ENCODE peak calls at places on chromosomes 4 and X, in eight cellular contexts. One of them, this sample, is unnamed.

GRCh38 chr4:34572026-34572425 is 1672.3 kb downstream of the ARAP2 start:
- DNase-seq in SK-N-MC: no peak
- DNase-seq in prostate gland: no peak
- DNase-seq in stomach: no peak
- DNase-seq in breast epithelium: no peak
- DNase-seq in GM12892: no peak
- DNase-seq in SK-N-SH: no peak
- DNase-seq in HCT116: no peak
- DNase-seq in this sample: no peak

GRCh38 chr4:73315091-73315490 is 56.5 kb upstream of the ANKRD17 start:
- DNase-seq in SK-N-SH: no peak
- DNase-seq in GM12892: no peak
- DNase-seq in stomach: no peak
- DNase-seq in HCT116: no peak
- DNase-seq in SK-N-MC: no peak
- DNase-seq in breast epithelium: no peak
- DNase-seq in prostate gland: no peak
- DNase-seq in this sample: no peak

GRCh38 chrX:120244735-120245498 is 5.7 kb upstream of the ZBTB33 start:
- DNase-seq in HCT116: peak; percentile 77
- DNase-seq in breast epithelium: peak; percentile 74
- DNase-seq in stomach: peak; percentile 77
- DNase-seq in prostate gland: peak; percentile 56
- DNase-seq in GM12892: no peak
- DNase-seq in SK-N-SH: peak; percentile 54
- DNase-seq in SK-N-MC: no peak
- DNase-seq in this sample: peak; percentile 91

GRCh38 chr4:149344436-149344835 is 471.2 kb downstream of the IQCM start:
- DNase-seq in prostate gland: no peak
- DNase-seq in GM12892: no peak
- DNase-seq in breast epithelium: no peak
- DNase-seq in HCT116: no peak
- DNase-seq in SK-N-MC: no peak
- DNase-seq in SK-N-SH: no peak
- DNase-seq in stomach: no peak
- DNase-seq in this sample: no peak

GRCh38 chr4:60039908-60040307 is 1160.2 kb upstream of the ADGRL3 start:
- DNase-seq in prostate gland: no peak
- DNase-seq in breast epithelium: no peak
- DNase-seq in GM12892: no peak
- DNase-seq in HCT116: no peak
- DNase-seq in SK-N-SH: no peak
- DNase-seq in SK-N-MC: no peak
- DNase-seq in stomach: no peak
- DNase-seq in this sample: no peak

GRCh38 chr4:68410149-68410548 is 37.1 kb upstream of the TMPRSS11E start:
- DNase-seq in SK-N-SH: no peak
- DNase-seq in breast epithelium: no peak
- DNase-seq in GM12892: no peak
- DNase-seq in SK-N-MC: no peak
- DNase-seq in prostate gland: no peak
- DNase-seq in HCT116: no peak
- DNase-seq in stomach: no peak
- DNase-seq in this sample: no peak

GRCh38 chr4:67035986-67036385 is 509.3 kb downstream of the CENPC start:
- DNase-seq in prostate gland: no peak
- DNase-seq in breast epithelium: no peak
- DNase-seq in HCT116: no peak
- DNase-seq in stomach: no peak
- DNase-seq in SK-N-MC: no peak
- DNase-seq in GM12892: no peak
- DNase-seq in SK-N-SH: no peak
- DNase-seq in this sample: no peak

GRCh38 chr4:96483308-96484030 is 643.6 kb downstream of the PDHA2 start:
- DNase-seq in SK-N-MC: no peak
- DNase-seq in breast epithelium: no peak
- DNase-seq in GM12892: no peak
- DNase-seq in SK-N-SH: no peak
- DNase-seq in prostate gland: no peak
- DNase-seq in HCT116: peak; percentile 8
- DNase-seq in stomach: no peak
- DNase-seq in this sample: no peak

GRCh38 chr4:57023104-57023503 is 44.4 kb downstream of the POLR2B start:
- DNase-seq in prostate gland: no peak
- DNase-seq in breast epithelium: no peak
- DNase-seq in SK-N-SH: no peak
- DNase-seq in SK-N-MC: no peak
- DNase-seq in HCT116: no peak
- DNase-seq in GM12892: no peak
- DNase-seq in stomach: no peak
- DNase-seq in this sample: no peak

GRCh38 chr4:144658908-144659307 is 13.0 kb downstream of the HHIP start:
- DNase-seq in prostate gland: no peak
- DNase-seq in SK-N-MC: no peak
- DNase-seq in SK-N-SH: no peak
- DNase-seq in HCT116: no peak
- DNase-seq in breast epithelium: no peak
- DNase-seq in GM12892: no peak
- DNase-seq in stomach: no peak
- DNase-seq in this sample: no peak

GRCh38 chr4:109334129-109334528 is 31.7 kb upstream of the COL25A1 start:
- DNase-seq in GM12892: no peak
- DNase-seq in stomach: no peak
- DNase-seq in SK-N-MC: no peak
- DNase-seq in SK-N-SH: no peak
- DNase-seq in HCT116: no peak
- DNase-seq in breast epithelium: no peak
- DNase-seq in prostate gland: no peak
- DNase-seq in this sample: no peak

GRCh38 chrX:12042615-12043014 is 95.7 kb upstream of the FRMPD4 start:
- DNase-seq in GM12892: no peak
- DNase-seq in stomach: no peak
- DNase-seq in HCT116: no peak
- DNase-seq in breast epithelium: no peak
- DNase-seq in prostate gland: no peak
- DNase-seq in SK-N-SH: no peak
- DNase-seq in SK-N-MC: no peak
- DNase-seq in this sample: no peak

GRCh38 chr4:39054497-39054896 is 7.5 kb upstream of the KLHL5 start:
- DNase-seq in SK-N-SH: no peak
- DNase-seq in GM12892: no peak
- DNase-seq in stomach: no peak
- DNase-seq in HCT116: no peak
- DNase-seq in prostate gland: no peak
- DNase-seq in SK-N-MC: no peak
- DNase-seq in breast epithelium: no peak
- DNase-seq in this sample: no peak

GRCh38 chr4:113700602-113701150 is 60.9 kb downstream of the CAMK2D start:
- DNase-seq in GM12892: no peak
- DNase-seq in SK-N-MC: no peak
- DNase-seq in prostate gland: no peak
- DNase-seq in HCT116: no peak
- DNase-seq in stomach: no peak
- DNase-seq in breast epithelium: no peak
- DNase-seq in SK-N-SH: no peak
- DNase-seq in this sample: no peak

GRCh38 chr4:140061194-140061593 is 92.8 kb downstream of the MAML3 start:
- DNase-seq in SK-N-SH: no peak
- DNase-seq in prostate gland: no peak
- DNase-seq in stomach: no peak
- DNase-seq in GM12892: no peak
- DNase-seq in breast epithelium: no peak
- DNase-seq in SK-N-MC: no peak
- DNase-seq in HCT116: no peak
- DNase-seq in this sample: no peak

GRCh38 chrX:47384502-47384901 is 14.1 kb downstream of the ZNF157 start:
- DNase-seq in SK-N-SH: peak; percentile 54
- DNase-seq in prostate gland: peak; percentile 64
- DNase-seq in HCT116: peak; percentile 61
- DNase-seq in stomach: peak; percentile 76
- DNase-seq in breast epithelium: peak; percentile 60
- DNase-seq in SK-N-MC: no peak
- DNase-seq in GM12892: peak; percentile 26
- DNase-seq in this sample: peak; percentile 80

GRCh38 chrX:47380268-47380667 is 9.9 kb downstream of the ZNF157 start:
- DNase-seq in prostate gland: peak; percentile 38
- DNase-seq in SK-N-SH: no peak
- DNase-seq in stomach: peak; percentile 29
- DNase-seq in breast epithelium: no peak
- DNase-seq in HCT116: no peak
- DNase-seq in SK-N-MC: no peak
- DNase-seq in GM12892: no peak
- DNase-seq in this sample: no peak
- TF ChIP-seq POLR2AphosphoS5 in prostate gland: peak; percentile 28
- TF ChIP-seq POLR2AphosphoS5 in SK-N-SH: no peak
- TF ChIP-seq POLR2AphosphoS5 in stomach: no peak
- TF ChIP-seq POLR2AphosphoS5 in breast epithelium: no peak
- TF ChIP-seq POLR2AphosphoS5 in HCT116: no peak
- TF ChIP-seq POLR2AphosphoS5 in SK-N-MC: no peak
- TF ChIP-seq POLR2AphosphoS5 in GM12892: no peak
- TF ChIP-seq POLR2AphosphoS5 in this sample: no peak

GRCh38 chr4:100016191-100016590 is 66.1 kb upstream of the H2AZ1 start:
- DNase-seq in HCT116: no peak
- DNase-seq in SK-N-MC: no peak
- DNase-seq in GM12892: no peak
- DNase-seq in SK-N-SH: no peak
- DNase-seq in breast epithelium: no peak
- DNase-seq in prostate gland: no peak
- DNase-seq in stomach: no peak
- DNase-seq in this sample: no peak

GRCh38 chr4:100019821-100020220 is 69.7 kb upstream of the H2AZ1 start:
- DNase-seq in HCT116: no peak
- DNase-seq in prostate gland: no peak
- DNase-seq in SK-N-MC: no peak
- DNase-seq in SK-N-SH: no peak
- DNase-seq in stomach: no peak
- DNase-seq in breast epithelium: no peak
- DNase-seq in GM12892: no peak
- DNase-seq in this sample: no peak

GRCh38 chr4:100009490-100009889 is 59.4 kb upstream of the H2AZ1 start:
- DNase-seq in HCT116: no peak
- DNase-seq in prostate gland: no peak
- DNase-seq in GM12892: no peak
- DNase-seq in breast epithelium: no peak
- DNase-seq in SK-N-SH: no peak
- DNase-seq in stomach: no peak
- DNase-seq in SK-N-MC: no peak
- DNase-seq in this sample: no peak

GRCh38 chr4:100017627-100018310 is 67.7 kb upstream of the H2AZ1 start:
- DNase-seq in SK-N-MC: no peak
- DNase-seq in HCT116: no peak
- DNase-seq in GM12892: no peak
- DNase-seq in stomach: no peak
- DNase-seq in breast epithelium: no peak
- DNase-seq in prostate gland: no peak
- DNase-seq in SK-N-SH: no peak
- DNase-seq in this sample: no peak

DNA sequence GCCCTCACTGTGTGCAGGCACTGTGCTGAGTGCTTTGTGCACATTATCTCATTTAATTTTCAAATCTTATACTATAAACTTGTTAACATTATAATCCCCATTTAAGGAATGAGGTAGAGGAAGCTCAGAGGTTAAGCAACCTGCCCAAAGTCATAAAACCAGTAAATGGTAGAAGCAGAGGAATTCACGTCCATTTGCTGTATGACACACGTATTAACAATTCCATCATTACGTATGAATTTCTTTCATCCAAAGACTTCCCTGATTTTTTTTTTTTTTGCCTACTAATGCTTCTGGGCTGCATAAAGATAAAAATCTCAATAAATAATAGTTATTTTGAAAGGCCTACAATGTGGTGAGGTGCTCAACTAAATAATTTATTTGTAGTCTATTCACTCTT is 64.5 kb upstream of the H2AZ1 start:
- DNase-seq in breast epithelium: no peak
- DNase-seq in prostate gland: no peak
- DNase-seq in stomach: no peak
- DNase-seq in HCT116: no peak
- DNase-seq in SK-N-MC: no peak
- DNase-seq in SK-N-SH: no peak
- DNase-seq in GM12892: no peak
- DNase-seq in this sample: no peak
- TF ChIP-seq POLR2AphosphoS5 in breast epithelium: no peak
- TF ChIP-seq POLR2AphosphoS5 in prostate gland: no peak
- TF ChIP-seq POLR2AphosphoS5 in stomach: no peak
- TF ChIP-seq POLR2AphosphoS5 in HCT116: no peak
- TF ChIP-seq POLR2AphosphoS5 in SK-N-MC: no peak
- TF ChIP-seq POLR2AphosphoS5 in SK-N-SH: no peak
- TF ChIP-seq POLR2AphosphoS5 in GM12892: no peak
- TF ChIP-seq POLR2AphosphoS5 in this sample: no peak

DNA sequence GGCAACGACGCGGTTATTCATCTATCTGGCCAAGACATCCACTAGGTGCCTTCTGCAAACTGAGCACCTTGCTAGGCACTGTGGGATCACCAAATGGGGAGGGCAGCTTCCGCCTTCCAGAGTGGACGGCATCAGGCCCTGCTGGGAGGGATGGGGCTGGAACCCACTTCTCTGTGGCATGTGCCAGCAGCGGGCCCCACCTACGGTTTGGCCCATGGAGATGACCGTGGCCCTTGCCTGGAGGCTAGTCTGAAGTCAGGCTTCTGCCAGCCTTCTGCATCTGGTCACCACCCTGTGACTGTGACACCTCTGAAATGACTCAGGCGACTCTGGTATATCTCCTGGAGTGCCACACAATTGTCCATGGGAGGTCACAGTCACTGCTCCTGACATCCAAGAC is 7.2 kb downstream of the SSR4 start:
- DNase-seq in stomach: no peak
- DNase-seq in SK-N-SH: no peak
- DNase-seq in HCT116: no peak
- DNase-seq in breast epithelium: no peak
- DNase-seq in SK-N-MC: no peak
- DNase-seq in GM12892: no peak
- DNase-seq in prostate gland: no peak
- DNase-seq in this sample: no peak
- TF ChIP-seq POLR2AphosphoS5 in stomach: no peak
- TF ChIP-seq POLR2AphosphoS5 in SK-N-SH: no peak
- TF ChIP-seq POLR2AphosphoS5 in HCT116: no peak
- TF ChIP-seq POLR2AphosphoS5 in breast epithelium: no peak
- TF ChIP-seq POLR2AphosphoS5 in SK-N-MC: no peak
- TF ChIP-seq POLR2AphosphoS5 in GM12892: no peak
- TF ChIP-seq POLR2AphosphoS5 in prostate gland: no peak
- TF ChIP-seq POLR2AphosphoS5 in this sample: no peak

DNA sequence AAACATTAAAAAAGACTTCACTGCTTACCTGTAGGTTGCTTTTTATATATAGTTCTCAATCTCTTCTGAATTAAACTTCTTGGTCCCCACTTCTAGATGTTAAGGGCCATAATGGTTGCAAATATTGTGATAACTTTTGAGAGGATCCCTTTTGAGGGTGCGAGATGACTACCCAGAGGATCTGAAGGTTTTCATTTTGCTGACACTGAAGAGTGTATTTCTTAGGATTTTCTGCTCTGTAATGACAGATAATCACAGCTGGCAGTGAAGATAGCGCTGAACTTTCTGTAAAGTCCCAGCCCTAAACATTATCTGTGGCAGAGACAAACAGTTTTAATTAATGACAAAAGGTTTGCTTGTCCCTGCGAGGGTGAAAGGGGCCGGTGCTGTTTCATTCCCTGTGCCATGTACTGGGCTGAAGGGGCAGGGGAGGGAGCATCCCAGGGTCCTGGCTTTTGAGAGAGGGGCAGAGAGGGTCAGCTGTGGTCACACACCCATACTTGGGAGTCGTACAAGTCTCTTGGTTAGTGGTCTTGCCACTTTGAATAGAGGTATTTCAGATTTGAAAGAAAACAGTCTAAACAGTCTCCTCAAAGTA is 22.2 kb downstream of the CLCN4 start:
- DNase-seq in GM12892: no peak
- DNase-seq in stomach: no peak
- DNase-seq in HCT116: no peak
- DNase-seq in SK-N-SH: no peak
- DNase-seq in SK-N-MC: no peak
- DNase-seq in breast epithelium: no peak
- DNase-seq in prostate gland: no peak
- DNase-seq in this sample: no peak
- TF ChIP-seq POLR2AphosphoS5 in GM12892: no peak
- TF ChIP-seq POLR2AphosphoS5 in stomach: no peak
- TF ChIP-seq POLR2AphosphoS5 in HCT116: no peak
- TF ChIP-seq POLR2AphosphoS5 in SK-N-SH: no peak
- TF ChIP-seq POLR2AphosphoS5 in SK-N-MC: no peak
- TF ChIP-seq POLR2AphosphoS5 in breast epithelium: no peak
- TF ChIP-seq POLR2AphosphoS5 in prostate gland: no peak
- TF ChIP-seq POLR2AphosphoS5 in this sample: no peak